ENCODE peak calls at places on chromosomes 12 and 14, in seven cellular contexts. G is thyroid gland, W is keratinocyte, E is astrocyte of the spinal cord, C is HFF-Myc, Z is psoas muscle, M is IMR-90. B is an unnamed sample.

GRCh38 chr12:76804435-76804976 is 40.6 kb downstream of the ZDHHC17 start:
- DNase-seq in G (no peak), W (no peak), E (no peak), C (no peak), Z (no peak), M (no peak), B (no peak)

GRCh38 chr12:56676851-56677601 is 11.1 kb downstream of the PTGES3 start:
- DNase-seq in G (no peak), W (no peak), E (no peak), C (no peak), Z (no peak), M (no peak), B (no peak)

GRCh38 chr12:108801736-108802665 is 55.4 kb downstream of the SSH1 start:
- DNase-seq in G (peak), W (no peak), E (peak), C (peak), Z (peak), M (peak), B (peak)

GRCh38 chr12:52823761-52824450 is 10.0 kb upstream of the KRT4 start:
- DNase-seq in G (no peak), W (no peak), E (no peak), C (no peak), Z (no peak), M (no peak), B (no peak)

GRCh38 chr14:93953739-93954515 is 22.4 kb downstream of the ASB2 start:
- DNase-seq in G (no peak), W (no peak), E (no peak), C (no peak), Z (no peak), M (no peak), B (no peak)

GRCh38 chr12:7019043-7019569 is 830 bp upstream of the LPCAT3 start:
- DNase-seq in G (no peak), W (no peak), E (no peak), C (no peak), Z (no peak), M (no peak), B (peak)

GRCh38 chr12:13686243-13686642 is 295.2 kb downstream of the GRIN2B start:
- DNase-seq in G (no peak), W (no peak), E (no peak), C (no peak), Z (no peak), M (no peak), B (no peak)

GRCh38 chr14:43449291-43449690 is 1057.8 kb downstream of the FSCB start:
- DNase-seq in G (no peak), W (no peak), E (no peak), C (no peak), Z (no peak), M (no peak), B (peak)

GRCh38 chr12:31035944-31036665 is 37.6 kb upstream of the DDX11 start:
- DNase-seq in G (peak), W (no peak), E (peak), C (no peak), Z (no peak), M (peak), B (peak)

GRCh38 chr14:20332946-20333782 is at the start of gene CCNB1IP1:
- DNase-seq in G (peak), W (peak), E (peak), C (peak), Z (peak), M (peak), B (peak)

GRCh38 chr12:114746297-114747074 is 62.5 kb upstream of the TBX3 start:
- DNase-seq in G (no peak), W (no peak), E (no peak), C (no peak), Z (no peak), M (peak), B (peak)

GRCh38 chr12:93079271-93079670 is 150.2 kb upstream of the EEA1 start:
- DNase-seq in G (no peak), W (no peak), E (no peak), C (no peak), Z (no peak), M (no peak), B (no peak)

GRCh38 chr12:1840561-1840960 is 20.2 kb downstream of the LRTM2 start:
- DNase-seq in G (no peak), W (no peak), E (no peak), C (no peak), Z (no peak), M (no peak), B (no peak)

GRCh38 chr12:127165567-127166392 is 1101.2 kb upstream of the TMEM132C start:
- DNase-seq in G (peak), W (no peak), E (peak), C (peak), Z (peak), M (peak), B (peak)

GRCh38 chr14:70644016-70644415 is 2.3 kb downstream of the TTC9 start:
- DNase-seq in G (no peak), W (no peak), E (no peak), C (no peak), Z (no peak), M (no peak), B (no peak)
- H3K4me3 ChIP-seq in G (no peak), W (no peak), E (no peak), C (no peak), Z (no peak), M (no peak), B (no peak)

GRCh38 chr12:131436922-131437705 is 273.8 kb upstream of the SFSWAP start:
- DNase-seq in G (no peak), W (no peak), E (no peak), C (no peak), Z (no peak), M (no peak), B (no peak)
- TF ChIP-seq CTCF in G (no peak), W (no peak), E (no peak), C (no peak), Z (no peak), M (no peak), B (no peak)

DNA sequence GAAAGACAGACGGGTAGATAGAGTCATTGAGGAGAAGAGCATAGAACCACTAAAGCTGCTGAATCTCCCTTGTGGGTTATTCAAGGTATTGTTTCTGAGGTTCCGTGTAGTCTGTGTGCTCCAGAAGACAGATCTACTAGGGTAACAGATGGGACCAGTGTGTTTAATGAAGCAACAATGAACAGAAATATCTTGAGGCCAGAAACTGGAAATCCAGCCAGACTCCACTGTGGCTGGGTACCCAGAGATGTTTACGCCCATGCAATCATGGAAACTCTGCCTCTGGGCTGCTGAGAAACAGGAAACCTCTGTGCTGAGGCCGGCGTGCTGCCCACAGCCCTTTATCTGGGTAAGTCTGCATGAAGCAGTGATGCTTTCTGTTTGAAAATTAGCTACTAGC is 8.3 kb downstream of the PROX2 start:
- DNase-seq in G (no peak), W (no peak), E (peak), C (no peak), Z (no peak), M (peak), B (peak)
- H3K4me3 ChIP-seq in G (no peak), W (no peak), E (no peak), C (no peak), Z (no peak), M (no peak), B (no peak)

GRCh38 chr12:104456950-104457745 is 400 bp downstream of the CHST11 start:
- DNase-seq in G (peak), W (no peak), E (peak), C (peak), Z (peak), M (peak), B (peak)
- TF ChIP-seq CTCF in G (peak), W (peak), E (peak), C (peak), Z (peak), M (peak), B (peak)

GRCh38 chr12:53983580-53984572 is 1.1 kb upstream of the HOXC10 start:
- DNase-seq in G (no peak), W (no peak), E (no peak), C (no peak), Z (no peak), M (no peak), B (no peak)
- H3K4me3 ChIP-seq in G (no peak), W (peak), E (no peak), C (peak), Z (peak), M (no peak), B (no peak)

DNA sequence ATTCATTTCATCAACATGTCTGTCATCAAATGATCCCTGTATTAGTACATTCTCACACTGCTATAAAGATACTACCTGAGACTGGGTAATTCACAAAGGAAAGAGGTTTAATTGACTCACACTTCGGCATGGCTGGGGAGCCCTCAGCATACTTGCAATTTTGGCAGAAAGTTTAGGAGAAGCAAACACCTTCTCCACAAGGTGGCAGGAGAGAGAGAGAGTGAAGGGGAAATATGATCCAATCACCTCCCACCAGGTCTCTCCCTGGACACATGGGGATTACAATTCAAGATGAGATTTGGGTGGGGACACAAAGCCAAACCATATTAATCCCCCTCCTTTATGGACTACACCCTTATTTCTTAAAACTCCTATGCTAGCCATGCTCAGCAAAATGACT is 932.2 kb downstream of the FLRT2 start:
- DNase-seq in G (peak), W (no peak), E (peak), C (peak), Z (no peak), M (peak), B (peak)
- TF ChIP-seq CTCF in G (no peak), W (peak), E (peak), C (peak), Z (no peak), M (peak), B (peak)

GRCh38 chr12:57769594-57769993 is 2.3 kb downstream of the METTL1 start:
- DNase-seq in G (no peak), W (no peak), E (no peak), C (no peak), Z (no peak), M (no peak), B (no peak)

GRCh38 chr12:57771873-57772428 is at the start of gene METTL1:
- DNase-seq in G (peak), W (no peak), E (peak), C (peak), Z (peak), M (peak), B (peak)

GRCh38 chr12:57771271-57771872 is 533 bp downstream of the METTL1 start:
- DNase-seq in G (peak), W (no peak), E (no peak), C (peak), Z (peak), M (peak), B (peak)

GRCh38 chr12:57772429-57773322 is at the start of gene EEF1AKMT3:
- DNase-seq in G (peak), W (no peak), E (no peak), C (no peak), Z (peak), M (peak), B (peak)

DNA sequence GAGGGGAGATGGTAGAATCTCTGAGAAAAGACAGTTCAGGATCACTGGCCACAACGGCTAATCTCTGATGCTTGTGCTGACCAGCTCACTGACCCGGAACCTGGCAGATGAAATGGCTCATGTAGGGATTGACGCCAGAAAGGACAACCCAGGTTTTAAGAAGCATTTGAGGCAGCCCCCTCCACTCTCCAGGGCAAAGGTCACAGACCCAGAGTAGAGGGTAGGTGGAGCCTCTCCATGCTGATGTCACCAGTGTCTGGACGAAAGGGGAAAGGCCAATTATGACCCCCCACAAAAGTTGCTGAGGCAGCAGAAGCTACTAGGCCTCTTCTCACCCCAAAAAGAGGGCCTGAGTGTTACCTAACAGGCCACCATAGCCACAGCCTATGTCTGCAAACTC is 1.2 kb downstream of the METTL1 start:
- DNase-seq in G (no peak), W (no peak), E (no peak), C (no peak), Z (no peak), M (no peak), B (no peak)
- H3K4me3 ChIP-seq in G (no peak), W (no peak), E (no peak), C (peak), Z (peak), M (no peak), B (no peak)

GRCh38 chr14:99995700-99996356 is 69.4 kb upstream of the EVL start:
- DNase-seq in G (peak), W (peak), E (peak), C (peak), Z (peak), M (peak), B (peak)

GRCh38 chr14:99991306-99991705 is 73.9 kb upstream of the EVL start:
- DNase-seq in G (no peak), W (no peak), E (no peak), C (no peak), Z (no peak), M (peak), B (no peak)

DNA sequence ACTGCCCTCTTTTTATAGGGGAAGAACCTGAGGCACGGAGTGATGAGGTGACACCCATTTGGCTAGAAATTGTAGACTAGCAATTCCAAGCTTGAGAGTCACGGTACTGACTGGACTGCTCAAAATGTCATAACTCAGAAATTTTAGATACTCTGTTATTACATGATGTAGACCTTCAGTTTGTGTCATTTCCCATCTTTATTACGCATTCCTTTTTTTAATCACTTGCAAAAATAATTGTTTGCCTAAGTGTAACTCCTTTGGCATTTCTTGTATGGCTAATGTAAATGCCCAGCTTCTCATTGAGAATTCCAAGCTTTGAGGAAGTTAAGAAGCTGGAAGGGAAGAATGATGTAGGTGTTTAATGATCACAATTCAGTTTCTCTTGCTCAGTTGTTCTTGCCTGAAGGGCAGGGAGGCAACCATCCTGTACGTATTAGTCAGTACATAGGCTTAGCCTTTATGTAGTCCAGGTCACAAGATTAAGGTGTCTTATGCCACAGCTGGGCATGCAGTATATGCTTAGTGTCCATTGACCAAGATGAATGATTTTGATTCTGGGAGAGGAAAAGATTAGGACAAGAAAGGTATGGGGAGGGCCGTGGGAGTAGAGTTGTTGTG is 68.2 kb upstream of the EVL start:
- DNase-seq in G (no peak), W (peak), E (no peak), C (no peak), Z (no peak), M (peak), B (no peak)
- TF ChIP-seq CTCF in G (no peak), W (no peak), E (no peak), C (no peak), Z (no peak), M (no peak), B (no peak)